ENCODE peak calls at places on chromosomes 1 and 21, in nine cellular contexts. F is left ventricle myocardium inferior, V is T-helper 9 cell, L is right lobe of liver, Z is lung, Q is cardiac muscle cell, U is BJ, M is cardiac fibroblast, N is anterior cingulate cortex. C is an unnamed sample.

GRCh38 chr1:43434256-43434655 is 19.5 kb downstream of the HYI start:
- DNase-seq in F (no peak), V (no peak), L (no peak), Z (no peak), Q (no peak), U (no peak), M (no peak), N (no peak), C (no peak)

GRCh38 chr1:47174621-47175020 is 15.2 kb downstream of the PDZK1IP1 start:
- DNase-seq in F (no peak), V (no peak), L (no peak), Z (no peak), Q (no peak), U (no peak), M (no peak), N (no peak), C (no peak)

GRCh38 chr1:64912191-64912590 is 54.2 kb downstream of the JAK1 start:
- DNase-seq in F (no peak), V (no peak), L (no peak), Z (no peak), Q (no peak), U (no peak), M (no peak), N (no peak), C (no peak)

GRCh38 chr1:92081031-92081430 is 886 bp downstream of the BTBD8 start:
- DNase-seq in F (no peak), V (no peak), L (no peak), Z (no peak), Q (no peak), U (no peak), M (no peak), N (no peak), C (no peak)

GRCh38 chr21:42320791-42321190 is 5.6 kb upstream of the TFF3 start:
- DNase-seq in F (no peak), V (no peak), L (no peak), Z (no peak), Q (no peak), U (no peak), M (no peak), N (no peak), C (no peak)

GRCh38 chr1:47703161-47703825 is 265.4 kb downstream of the FOXD2 start:
- DNase-seq in F (no peak), V (no peak), L (no peak), Z (no peak), Q (no peak), U (no peak), M (peak; percentile 8), N (no peak), C (no peak)

GRCh38 chr1:94202241-94202640 is 35.1 kb downstream of the ARHGAP29 start:
- DNase-seq in F (no peak), V (no peak), L (no peak), Z (no peak), Q (no peak), U (no peak), M (no peak), N (no peak), C (no peak)

GRCh38 chr21:40386301-40386911 is 460.6 kb downstream of the DSCAM start:
- DNase-seq in F (peak; percentile 32), V (no peak), L (peak; percentile 71), Z (peak; percentile 34), Q (peak; percentile 2), U (no peak), M (no peak), N (no peak), C (peak; percentile 41)

GRCh38 chr1:223260712-223261111 is 103.3 kb downstream of the SUSD4 start:
- DNase-seq in F (no peak), V (no peak), L (no peak), Z (no peak), Q (no peak), U (no peak), M (no peak), N (no peak), C (no peak)

GRCh38 chr1:32998997-32999396 is 34.4 kb upstream of the RNF19B start:
- DNase-seq in F (peak; percentile 62), V (no peak), L (peak; percentile 81), Z (no peak), Q (peak; percentile 59), U (no peak), M (peak; percentile 65), N (no peak), C (no peak)

GRCh38 chr1:41776896-41777431 is 141.8 kb downstream of the HIVEP3 start:
- DNase-seq in F (no peak), V (no peak), L (peak; percentile 81), Z (peak; percentile 33), Q (no peak), U (no peak), M (no peak), N (peak; percentile 84), C (no peak)

GRCh38 chr1:116826818-116827606 is 72.8 kb downstream of the CD2 start:
- DNase-seq in F (no peak), V (no peak), L (no peak), Z (no peak), Q (peak; percentile 66), U (no peak), M (peak; percentile 58), N (no peak), C (no peak)

GRCh38 chr1:183048087-183049085 is 25.2 kb downstream of the LAMC1 start:
- DNase-seq in F (no peak), V (no peak), L (no peak), Z (no peak), Q (no peak), U (no peak), M (no peak), N (no peak), C (no peak)

GRCh38 chr1:79197421-79197820 is 190.9 kb upstream of the ADGRL4 start:
- DNase-seq in F (no peak), V (no peak), L (no peak), Z (no peak), Q (peak; percentile 65), U (no peak), M (peak; percentile 58), N (no peak), C (peak; percentile 25)

GRCh38 chr1:116806245-116806644 is 52.0 kb downstream of the CD2 start:
- DNase-seq in F (no peak), V (peak; percentile 38), L (no peak), Z (no peak), Q (no peak), U (no peak), M (no peak), N (no peak), C (no peak)

GRCh38 chr1:9111957-9112356 is 16.9 kb downstream of the GPR157 start:
- DNase-seq in F (no peak), V (no peak), L (no peak), Z (no peak), Q (no peak), U (no peak), M (no peak), N (no peak), C (no peak)